ENCODE peak calls at places on chromosomes 6 and 20, in four cellular contexts. B is ELR; I is stimulated activated CD4-positive, alpha-beta T cell treated with anti-CD3 and anti-CD28 coated beads, Interleukin-4, amount 100 ng/mL, for 48 hours; X is HTR-8/SVneo. F is an unnamed sample.

GRCh38 chr6:43773050-43773956 is 3.3 kb downstream of the VEGFA start:
- DNase-seq in B (peak; percentile 67), I (peak; percentile 60), X (peak; percentile 79), F (peak; percentile 80)

GRCh38 chr20:46051556-46052323 is 22.7 kb downstream of the SLC12A5 start:
- DNase-seq in B (peak; percentile 57), I (no peak), X (peak; percentile 58), F (peak; percentile 14)

GRCh38 chr6:95110767-95111166 is 466.6 kb upstream of the MANEA start:
- DNase-seq in B (no peak), I (no peak), X (no peak), F (no peak)

GRCh38 chr6:84847349-84848160 is 83.2 kb upstream of the TBX18 start:
- DNase-seq in B (peak; percentile 23), I (no peak), X (no peak), F (peak; percentile 45)

GRCh38 chr6:135883045-135883444 is 31.5 kb downstream of the PDE7B start:
- DNase-seq in B (peak; percentile 52), I (no peak), X (no peak), F (no peak)

GRCh38 chr6:91704531-91704930 is 1117.7 kb upstream of the MAP3K7 start:
- DNase-seq in B (peak; percentile 30), I (no peak), X (no peak), F (peak; percentile 0)

GRCh38 chr6:157172088-157172768 is 151.1 kb downstream of the TMEM242 start:
- DNase-seq in B (no peak), I (no peak), X (no peak), F (no peak)

GRCh38 chr6:106451419-106451818 is 90.9 kb downstream of the CRYBG1 start:
- DNase-seq in B (no peak), I (no peak), X (no peak), F (peak; percentile 44)

GRCh38 chr6:36309900-36310299 is 26.8 kb downstream of the BNIP5 start:
- DNase-seq in B (no peak), I (no peak), X (no peak), F (no peak)

GRCh38 chr6:108565893-108566292 is 5.2 kb downstream of the FOXO3 start:
- DNase-seq in B (peak; percentile 87), I (no peak), X (no peak), F (peak; percentile 91)

GRCh38 chr6:42007286-42007685 is 43.0 kb upstream of the TAF8 start:
- DNase-seq in B (no peak), I (no peak), X (no peak), F (no peak)

GRCh38 chr20:33979094-33979493 is 14.6 kb upstream of the RALY start:
- DNase-seq in B (no peak), I (no peak), X (no peak), F (no peak)

GRCh38 chr20:62726716-62727583 is 18.3 kb downstream of the NTSR1 start:
- DNase-seq in B (no peak), I (no peak), X (no peak), F (no peak)

GRCh38 chr6:10409766-10410209 is 5.1 kb downstream of the TFAP2A start:
- DNase-seq in B (peak; percentile 53), I (no peak), X (no peak), F (no peak)

GRCh38 chr6:121522265-121522664 is 86.8 kb downstream of the GJA1 start:
- DNase-seq in B (peak; percentile 95), I (no peak), X (peak; percentile 44), F (peak; percentile 96)

GRCh38 chr20:1005452-1006027 is 3.4 kb upstream of the RSPO4 start:
- DNase-seq in B (peak; percentile 26), I (peak; percentile 10), X (peak; percentile 56), F (peak; percentile 34)

GRCh38 chr6:169780571-169781091 is 29.2 kb downstream of the ERMARD start:
- DNase-seq in B (no peak), I (no peak), X (no peak), F (no peak)

GRCh38 chr20:40953856-40954255 is 74.8 kb upstream of the TOP1 start:
- DNase-seq in B (peak; percentile 24), I (no peak), X (no peak), F (peak; percentile 70)

GRCh38 chr6:34484899-34485298 is 19.0 kb downstream of the PACSIN1 start:
- DNase-seq in B (peak; percentile 47), I (peak; percentile 63), X (no peak), F (no peak)

GRCh38 chr6:140178550-140179334 is 804.3 kb upstream of the CITED2 start:
- DNase-seq in B (peak; percentile 84), I (no peak), X (no peak), F (peak; percentile 84)

F was measured in GM23248.